ENCODE peak calls at places on chromosomes 1 and 21, in four cellular contexts. U is GM12878, L is HepG2, X is K562. I is an unnamed sample.
A peak's percentile ranks its signal among the peaks of the same experiment; 100 is the strongest.

GRCh38 chr1:25959626-25960025 is 38.2 kb downstream of the PAFAH2 start:
- DNase-seq in U (no peak), L (no peak), X (no peak), I (no peak)

GRCh38 chr1:91844862-91845528 is 41.0 kb downstream of the TGFBR3 start:
- DNase-seq in U (no peak), L (peak; percentile 87), X (no peak), I (no peak)

GRCh38 chr1:246703581-246703980 is 20.6 kb upstream of the SCCPDH start:
- DNase-seq in U (no peak), L (no peak), X (no peak), I (no peak)

GRCh38 chr1:27469334-27469733 is 20.6 kb downstream of the WASF2 start:
- DNase-seq in U (no peak), L (peak; percentile 47), X (no peak), I (no peak)

GRCh38 chr1:112297536-112297935 is 98.5 kb upstream of the CTTNBP2NL start:
- DNase-seq in U (no peak), L (no peak), X (no peak), I (no peak)

GRCh38 chr1:200535605-200536004 is 84.9 kb downstream of the KIF14 start:
- DNase-seq in U (no peak), L (peak; percentile 10), X (no peak), I (peak; percentile 68)

GRCh38 chr1:10717296-10718082 is 79.0 kb downstream of the CASZ1 start:
- DNase-seq in U (no peak), L (no peak), X (peak; percentile 54), I (no peak)

GRCh38 chr1:118987431-118988185 is 535 bp downstream of the TBX15 start:
- DNase-seq in U (no peak), L (no peak), X (peak; percentile 52), I (peak; percentile 78)

GRCh38 chr1:89179343-89179742 is 3.5 kb upstream of the GBP7 start:
- DNase-seq in U (no peak), L (no peak), X (no peak), I (no peak)

GRCh38 chr1:88917321-88918025 is 26.1 kb upstream of the GTF2B start:
- DNase-seq in U (no peak), L (no peak), X (peak; percentile 4), I (no peak)

GRCh38 chr1:181152892-181153633 is 64.6 kb downstream of the IER5 start:
- DNase-seq in U (no peak), L (no peak), X (peak; percentile 99), I (peak; percentile 62)

GRCh38 chr1:195200772-195201171 is 1407.5 kb downstream of the KCNT2 start:
- DNase-seq in U (no peak), L (no peak), X (no peak), I (no peak)

GRCh38 chr1:94539496-94539895 is 2.1 kb downstream of the F3 start:
- DNase-seq in U (no peak), L (no peak), X (no peak), I (no peak)

GRCh38 chr1:183150445-183150844 is 35.6 kb upstream of the LAMC2 start:
- DNase-seq in U (no peak), L (no peak), X (no peak), I (no peak)

GRCh38 chr1:45485949-45486348 is 5.0 kb downstream of the TESK2 start:
- DNase-seq in U (no peak), L (no peak), X (no peak), I (no peak)

GRCh38 chr1:244603498-244603897 is 49.4 kb upstream of the DESI2 start:
- DNase-seq in U (no peak), L (peak; percentile 7), X (peak; percentile 42), I (peak; percentile 56)

GRCh38 chr1:33972676-33973395 is 109.0 kb downstream of the HMGB4 start:
- DNase-seq in U (no peak), L (no peak), X (no peak), I (no peak)

GRCh38 chr1:208211901-208212843 is 32.0 kb downstream of the PLXNA2 start:
- DNase-seq in U (no peak), L (no peak), X (no peak), I (no peak)

GRCh38 chr1:226632169-226632884 is 83.8 kb downstream of the STUM start:
- DNase-seq in U (no peak), L (no peak), X (no peak), I (no peak)

GRCh38 chr1:147243228-147243685 is 773 bp downstream of the CHD1L start:
- DNase-seq in U (no peak), L (peak; percentile 24), X (peak; percentile 60), I (peak; percentile 68)

GRCh38 chr1:15735304-15736034 is 589 bp upstream of the SLC25A34 start:
- DNase-seq in U (no peak), L (no peak), X (no peak), I (no peak)

GRCh38 chr1:89781494-89782126 is 39.2 kb upstream of the LRRC8D start:
- DNase-seq in U (peak; percentile 81), L (no peak), X (no peak), I (no peak)

GRCh38 chr21:28554660-28555475 is 437.8 kb downstream of the LTN1 start:
- DNase-seq in U (no peak), L (no peak), X (no peak), I (peak; percentile 18)

GRCh38 chr21:31198575-31198974 is 145.5 kb downstream of the TIAM1 start:
- DNase-seq in U (no peak), L (peak; percentile 30), X (peak; percentile 63), I (peak; percentile 71)

GRCh38 chr1:62142550-62142949 is 52.1 kb upstream of the L1TD1 start:
- DNase-seq in U (no peak), L (no peak), X (no peak), I (peak; percentile 83)

GRCh38 chr1:228863776-228864175 is 128.5 kb downstream of the RHOU start:
- DNase-seq in U (no peak), L (no peak), X (no peak), I (no peak)

GRCh38 chr1:96409087-96409486 is 312.5 kb upstream of the PTBP2 start:
- DNase-seq in U (no peak), L (no peak), X (no peak), I (no peak)

GRCh38 chr1:43621386-43621785 is 28.6 kb upstream of the KDM4A start:
- DNase-seq in U (no peak), L (no peak), X (no peak), I (no peak)

GRCh38 chr1:233940908-233941307 is 36.4 kb downstream of the SLC35F3 start:
- DNase-seq in U (no peak), L (no peak), X (no peak), I (no peak)

GRCh38 chr21:37593015-37593414 is 226.4 kb downstream of the DYRK1A start:
- DNase-seq in U (no peak), L (no peak), X (no peak), I (peak; percentile 87)

GRCh38 chr1:31799895-31800676 is 15.7 kb downstream of the SPOCD1 start:
- DNase-seq in U (no peak), L (no peak), X (no peak), I (no peak)

GRCh38 chr1:211482306-211482705 is 9.7 kb downstream of the RD3 start:
- DNase-seq in U (no peak), L (no peak), X (no peak), I (no peak)

GRCh38 chr1:112713466-112714312 is 1.4 kb downstream of the PPM1J start:
- DNase-seq in U (no peak), L (no peak), X (peak; percentile 45), I (peak; percentile 58)

GRCh38 chr1:223225061-223225460 is 82.0 kb upstream of the TLR5 start:
- DNase-seq in U (no peak), L (no peak), X (no peak), I (no peak)

GRCh38 chr1:233904979-233905415 is 521 bp downstream of the SLC35F3 start:
- DNase-seq in U (no peak), L (no peak), X (peak; percentile 3), I (no peak)

GRCh38 chr1:157961805-157962762 is 31.4 kb upstream of the KIRREL1 start:
- DNase-seq in U (no peak), L (no peak), X (no peak), I (peak; percentile 15)

GRCh38 chr1:26404641-26405040 is 6.0 kb upstream of the LIN28A start:
- DNase-seq in U (no peak), L (no peak), X (no peak), I (no peak)

GRCh38 chr1:198788561-198789064 is 149.8 kb downstream of the PTPRC start:
- DNase-seq in U (no peak), L (no peak), X (peak; percentile 15), I (peak; percentile 88)

GRCh38 chr1:70392626-70393025 is 18.4 kb upstream of the CTH start:
- DNase-seq in U (no peak), L (no peak), X (no peak), I (no peak)

GRCh38 chr1:111776861-111777260 is 21.2 kb downstream of the DDX20 start:
- DNase-seq in U (no peak), L (no peak), X (no peak), I (no peak)

DNA sequence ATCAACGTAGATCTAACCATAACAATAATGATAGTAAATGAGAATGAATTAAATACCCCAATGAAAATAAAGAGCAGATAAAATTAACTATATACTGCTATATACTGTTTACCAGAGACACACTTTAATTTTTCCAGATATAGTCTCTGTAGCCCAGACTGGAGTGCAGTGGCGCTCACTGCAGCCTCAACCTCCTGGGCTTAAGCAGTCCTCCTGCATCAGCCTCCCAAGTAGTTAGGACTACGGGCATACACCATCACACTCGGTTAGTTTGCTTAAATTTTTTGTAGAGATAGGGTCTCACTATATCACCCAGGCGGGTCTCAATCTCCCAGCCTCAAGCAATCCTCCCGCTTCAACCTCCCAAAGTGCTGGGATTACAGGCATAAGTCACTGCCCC is 37.2 kb downstream of the TRIM33 start:
- DNase-seq in U (no peak), L (no peak), X (no peak), I (no peak)
- TF ChIP-seq REST in U (no peak), L (no peak), X (no peak), I (no peak)

GRCh38 chr1:170805957-170806662 is 129.2 kb upstream of the MROH9 start:
- DNase-seq in U (no peak), L (no peak), X (no peak), I (no peak)

GRCh38 chr1:170804419-170804818 is 130.9 kb upstream of the MROH9 start:
- DNase-seq in U (no peak), L (peak; percentile 7), X (no peak), I (no peak)

GRCh38 chr1:170804879-170805278 is 130.5 kb upstream of the MROH9 start:
- DNase-seq in U (no peak), L (no peak), X (no peak), I (no peak)

GRCh38 chr1:170808229-170808870 is 127.0 kb upstream of the MROH9 start:
- DNase-seq in U (no peak), L (no peak), X (no peak), I (no peak)

GRCh38 chr1:170807432-170807831 is 127.9 kb upstream of the MROH9 start:
- DNase-seq in U (no peak), L (no peak), X (no peak), I (no peak)
- TF ChIP-seq CREB1 in U (no peak), L (no peak), X (no peak), I (no peak)

GRCh38 chr1:53367503-53368313 is 39.8 kb upstream of the LRP8 start:
- DNase-seq in U (peak; percentile 64), L (no peak), X (peak; percentile 79), I (no peak)
- H3K4me3 ChIP-seq in U (peak overlapping the region; percentile 66), L (no peak overlapping the region), X (no peak overlapping the region), I (no peak overlapping the region)

GRCh38 chr21:41169701-41170100 is 1.7 kb downstream of the BACE2 start:
- DNase-seq in U (no peak), L (no peak), X (no peak), I (no peak)

GRCh38 chr21:41166947-41167346 is 1.0 kb upstream of the BACE2 start:
- DNase-seq in U (no peak), L (no peak), X (no peak), I (peak; percentile 17)

GRCh38 chr21:41167348-41168342 is at the start of gene BACE2:
- DNase-seq in U (no peak), L (no peak), X (peak; percentile 49), I (peak; percentile 76)

GRCh38 chr21:41169258-41169576 is 1.3 kb downstream of the BACE2 start:
- DNase-seq in U (no peak), L (no peak), X (no peak), I (no peak)

GRCh38 chr21:41168391-41169257 is 664 bp downstream of the BACE2 start:
- DNase-seq in U (no peak), L (no peak), X (no peak), I (peak; percentile 65)
- TF ChIP-seq REST in U (no peak), L (no peak), X (no peak), I (no peak)

I was measured in GM23338.